ENCODE peak calls at places on chromosomes 5 and 9, in eight cellular contexts. K is astrocyte of the cerebellum; E is activated CD4-positive, alpha-beta T cell treated with anti-CD3 and anti-CD28 coated beads, Interleukin-2, amount 50 U/mL, for 4 hours; G is mesendoderm; A is NCI-H226; Y is stimulated activated CD4-positive, alpha-beta T cell treated with anti-CD3 and anti-CD28 coated beads, Interleukin-15, amount 100 ng/mL, for 24 hours; I is germinal center; U is activated effector memory CD4-positive, alpha-beta T cell treated with anti-CD3 and anti-CD28 coated beads, Interleukin-2, amount 50 U/mL, for 16 hours. Q is an unnamed sample.

GRCh38 chr5:138065102-138065501 is 18.7 kb upstream of the WNT8A start:
- DNase-seq in K (no peak), E (no peak), G (peak; percentile 51), A (no peak), Y (peak; percentile 17), I (peak; percentile 16), U (no peak), Q (no peak)

GRCh38 chr5:84292788-84293653 is 91.7 kb downstream of the EDIL3 start:
- DNase-seq in K (no peak), E (no peak), G (no peak), A (no peak), Y (no peak), I (no peak), U (no peak), Q (no peak)

GRCh38 chr5:150227606-150228273 is 37.9 kb downstream of the SLC6A7 start:
- DNase-seq in K (no peak), E (no peak), G (peak; percentile 15), A (no peak), Y (no peak), I (no peak), U (no peak), Q (no peak)

GRCh38 chr5:89034588-89034987 is 151.6 kb upstream of the MEF2C start:
- DNase-seq in K (no peak), E (no peak), G (no peak), A (no peak), Y (no peak), I (no peak), U (no peak), Q (no peak)

GRCh38 chr9:14271078-14271673 is 42.8 kb downstream of the NFIB start:
- DNase-seq in K (no peak), E (no peak), G (peak; percentile 42), A (peak; percentile 64), Y (no peak), I (no peak), U (no peak), Q (peak; percentile 46)

GRCh38 chr5:83780681-83781080 is 60.0 kb upstream of the HAPLN1 start:
- DNase-seq in K (no peak), E (no peak), G (no peak), A (no peak), Y (no peak), I (no peak), U (no peak), Q (no peak)

GRCh38 chr9:105458404-105458803 is 10.6 kb downstream of the FSD1L start:
- DNase-seq in K (no peak), E (no peak), G (peak; percentile 83), A (no peak), Y (no peak), I (no peak), U (no peak), Q (no peak)

GRCh38 chr5:132090107-132090506 is 16.5 kb downstream of the CSF2 start:
- DNase-seq in K (peak; percentile 83), E (no peak), G (no peak), A (peak; percentile 63), Y (no peak), I (no peak), U (no peak), Q (no peak)

GRCh38 chr5:174483411-174483810 is 241.0 kb upstream of the MSX2 start:
- DNase-seq in K (no peak), E (no peak), G (no peak), A (no peak), Y (no peak), I (no peak), U (no peak), Q (no peak)

GRCh38 chr9:111481885-111482636 is 2.1 kb downstream of the ECPAS start:
- DNase-seq in K (no peak), E (no peak), G (peak; percentile 30), A (no peak), Y (no peak), I (no peak), U (no peak), Q (no peak)

GRCh38 chr5:56471707-56472106 is 238.6 kb upstream of the ANKRD55 start:
- DNase-seq in K (no peak), E (no peak), G (no peak), A (no peak), Y (no peak), I (no peak), U (no peak), Q (no peak)

GRCh38 chr5:76521240-76521758 is 101.9 kb downstream of the F2RL2 start:
- DNase-seq in K (peak; percentile 97), E (no peak), G (no peak), A (peak; percentile 48), Y (peak; percentile 12), I (no peak), U (no peak), Q (no peak)

GRCh38 chr5:115888027-115888426 is 46.3 kb downstream of the AP3S1 start:
- DNase-seq in K (peak; percentile 16), E (no peak), G (no peak), A (no peak), Y (no peak), I (peak; percentile 6), U (no peak), Q (peak; percentile 10)

GRCh38 chr5:128213340-128213739 is 129.8 kb downstream of the SLC12A2 start:
- DNase-seq in K (peak; percentile 80), E (peak; percentile 11), G (peak; percentile 84), A (peak; percentile 24), Y (peak; percentile 48), I (peak; percentile 9), U (no peak), Q (peak; percentile 76)

GRCh38 chr9:19181002-19181401 is 49.5 kb upstream of the DENND4C start:
- DNase-seq in K (no peak), E (no peak), G (no peak), A (no peak), Y (no peak), I (no peak), U (no peak), Q (no peak)

GRCh38 chr5:78076351-78076750 is 218.1 kb downstream of the AP3B1 start:
- DNase-seq in K (no peak), E (no peak), G (peak; percentile 90), A (peak; percentile 64), Y (no peak), I (no peak), U (no peak), Q (no peak)

GRCh38 chr5:116097301-116097700 is 12.5 kb downstream of the COMMD10 start:
- DNase-seq in K (no peak), E (no peak), G (no peak), A (no peak), Y (no peak), I (no peak), U (no peak), Q (no peak)

GRCh38 chr5:90962481-90962880 is 403.9 kb downstream of the ADGRV1 start:
- DNase-seq in K (no peak), E (no peak), G (no peak), A (no peak), Y (no peak), I (no peak), U (no peak), Q (no peak)

GRCh38 chr5:133071983-133072531 is 20.2 kb downstream of the HSPA4 start:
- DNase-seq in K (no peak), E (no peak), G (no peak), A (no peak), Y (no peak), I (no peak), U (no peak), Q (no peak)

Q was measured in midbrain.